ENCODE peak calls at places on chromosomes 6 and 20, in four cellular contexts. T, P, M and X are unnamed samples. For H3K27me3, the result is how much of the 10 kb centered on the place peaks cover.

GRCh38 chr6:143579703-143580102 is 68.2 kb upstream of the FUCA2 start:
- DNase-seq in T (no peak), P (no peak), M (no peak), X (no peak)

GRCh38 chr6:31651602-31652191 is 764 bp downstream of the BAG6 start:
- DNase-seq in T (no peak), P (no peak), M (peak), X (peak)

GRCh38 chr6:35262596-35262995 is 3.1 kb downstream of the ZNF76 start:
- DNase-seq in T (no peak), P (no peak), M (no peak), X (no peak)

GRCh38 chr6:38554700-38555413 is 84.9 kb downstream of the BTBD9 start:
- DNase-seq in T (no peak), P (no peak), M (no peak), X (no peak)

GRCh38 chr6:147043994-147044477 is 160.2 kb upstream of the STXBP5 start:
- DNase-seq in T (no peak), P (no peak), M (no peak), X (no peak)

GRCh38 chr6:136563386-136564152 is 13.3 kb upstream of the MAP7 start:
- DNase-seq in T (no peak), P (no peak), M (no peak), X (no peak)

GRCh38 chr20:9912858-9913434 is 74.1 kb upstream of the PAK5 start:
- DNase-seq in T (peak), P (no peak), M (peak), X (peak)

GRCh38 chr20:49320460-49320859 is 42.6 kb upstream of the ZNFX1 start:
- DNase-seq in T (no peak), P (no peak), M (peak), X (peak)

GRCh38 chr6:162344935-162345599 is 382.5 kb downstream of the PRKN start:
- DNase-seq in T (no peak), P (no peak), M (no peak), X (no peak)

GRCh38 chr6:89640804-89641203 is 2.3 kb upstream of the LYRM2 start:
- DNase-seq in T (no peak), P (no peak), M (no peak), X (no peak)

GRCh38 chr6:93454533-93454932 is 35.2 kb upstream of the EPHA7 start:
- DNase-seq in T (no peak), P (no peak), M (no peak), X (no peak)

GRCh38 chr6:53483423-53484353 is 61.2 kb downstream of the GCLC start:
- DNase-seq in T (no peak), P (peak), M (peak), X (no peak)

GRCh38 chr6:16345449-16346330 is 107.3 kb downstream of the GMPR start:
- DNase-seq in T (no peak), P (no peak), M (no peak), X (no peak)

DNA sequence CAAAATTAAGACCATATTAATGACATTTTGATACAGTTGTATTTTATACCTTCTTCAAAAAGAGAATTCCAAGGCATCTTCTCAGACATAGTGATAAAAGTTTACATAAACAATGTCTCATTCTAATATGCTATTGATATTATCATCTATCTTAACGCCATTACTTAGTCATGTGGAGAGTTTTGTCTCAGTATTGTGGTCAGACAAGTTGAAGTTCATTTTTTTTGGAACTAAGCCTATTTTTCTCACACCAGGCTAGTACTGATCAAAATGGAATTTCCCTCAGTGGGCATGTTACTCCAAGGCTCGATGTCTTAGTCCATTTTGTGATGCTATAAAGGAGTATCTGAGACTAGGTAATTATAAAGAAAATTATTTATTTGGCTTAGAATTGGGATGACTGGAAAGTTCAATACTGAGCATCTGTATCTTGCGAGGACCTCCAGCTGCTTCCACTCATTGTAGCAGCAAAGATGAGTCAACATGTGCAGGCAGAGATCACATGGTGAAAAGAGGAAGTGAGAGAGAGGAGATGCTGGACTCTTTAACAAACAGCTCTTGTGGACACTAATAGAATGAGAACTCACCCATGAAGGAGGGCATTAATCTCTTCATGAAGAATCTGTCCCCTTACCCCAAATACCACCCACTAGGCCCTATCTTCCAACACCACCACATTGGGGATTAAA is 825.5 kb upstream of the MANEA start:
- DNase-seq in T (no peak), P (no peak), M (no peak), X (no peak)
- H3K4me3 ChIP-seq in T (no peak), P (no peak), M (no peak), X (no peak)

DNA sequence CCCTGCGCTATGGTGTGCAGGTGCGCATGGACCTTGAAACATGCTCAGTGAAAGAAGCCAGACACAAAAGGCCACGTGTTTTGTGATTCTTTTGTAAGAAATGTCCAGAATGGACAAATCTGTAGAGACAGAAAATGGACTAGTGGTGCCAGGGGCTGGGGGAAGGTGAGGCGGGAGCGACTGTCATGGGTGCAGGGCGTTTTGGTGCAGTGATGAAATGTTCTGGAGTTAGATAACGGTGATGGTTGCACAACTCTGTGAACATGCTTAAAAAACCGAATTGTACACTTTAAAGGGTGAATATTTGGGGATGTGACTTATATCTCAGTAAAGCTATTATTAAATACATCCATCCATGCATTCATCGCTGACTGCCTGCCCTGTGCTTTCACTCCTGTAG is 31.7 kb upstream of the NTSR1 start:
- DNase-seq in T (no peak), P (no peak), M (no peak), X (no peak)
- H3K27me3 ChIP-seq in T (under half), P (under half), M (under half), X (under half)

DNA sequence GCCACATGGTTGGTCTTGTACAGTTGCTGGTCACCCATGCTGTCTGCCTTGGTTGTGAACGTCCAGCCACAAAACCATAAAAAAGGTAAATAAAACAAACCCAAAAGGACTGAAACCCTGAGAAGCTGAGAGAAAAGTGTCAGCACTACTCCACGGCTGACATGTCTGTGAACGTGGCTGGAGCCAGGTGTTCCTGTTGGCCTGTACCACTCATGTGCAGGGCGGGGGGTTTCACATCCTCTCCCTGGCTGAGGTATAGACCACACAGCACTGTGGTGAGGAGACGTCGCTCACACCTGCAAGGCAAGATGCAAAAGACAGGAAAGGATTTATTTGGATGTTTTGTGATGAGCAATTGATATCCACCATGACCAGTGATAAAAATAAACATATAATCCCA is 51.9 kb upstream of the MRPS10 start:
- DNase-seq in T (no peak), P (peak), M (no peak), X (no peak)
- H3K4me3 ChIP-seq in T (no peak), P (no peak), M (no peak), X (no peak)

GRCh38 chr20:21500599-21500998 is 13.3 kb downstream of the NKX2-2 start:
- DNase-seq in T (no peak), P (no peak), M (no peak), X (no peak)
- H3K27me3 ChIP-seq in T (half or more), P (half or more), M (under half), X (under half)